ENCODE peak calls at places on chromosomes 11 and 22, in five cellular contexts. A, W, O, M and F are unnamed samples. For H3K4me1, the result is how much of the 10 kb centered on the place peaks cover.

GRCh38 chr11:103636232-103636631 is 400.2 kb upstream of the DDI1 start:
- DNase-seq in A (no peak), W (no peak), O (no peak), M (no peak), F (no peak)

GRCh38 chr22:29799217-29799680 is 32.1 kb downstream of the UQCR10 start:
- DNase-seq in A (no peak), W (no peak), O (peak), M (peak), F (peak)

GRCh38 chr11:8098361-8098760 is 17.4 kb downstream of the TUB start:
- DNase-seq in A (no peak), W (no peak), O (no peak), M (no peak), F (no peak)

GRCh38 chr11:47631473-47631872 is 10.9 kb downstream of the MTCH2 start:
- DNase-seq in A (no peak), W (no peak), O (no peak), M (no peak), F (no peak)

GRCh38 chr22:32904044-32904443 is 102.5 kb downstream of the TIMP3 start:
- DNase-seq in A (peak), W (no peak), O (no peak), M (no peak), F (no peak)

GRCh38 chr11:76664578-76665061 is 5.9 kb downstream of the LRRC32 start:
- DNase-seq in A (no peak), W (no peak), O (peak), M (peak), F (no peak)

GRCh38 chr11:46865340-46865739 is 19.3 kb upstream of the CKAP5 start:
- DNase-seq in A (no peak), W (no peak), O (no peak), M (no peak), F (no peak)

GRCh38 chr11:64223001-64223651 is 2.9 kb downstream of the TRPT1 start:
- DNase-seq in A (no peak), W (no peak), O (peak), M (no peak), F (peak)

GRCh38 chr11:70204466-70204799 is 1.3 kb downstream of the FADD start:
- DNase-seq in A (no peak), W (no peak), O (no peak), M (no peak), F (no peak)

GRCh38 chr11:69683764-69684333 is 8.7 kb upstream of the LTO1 start:
- DNase-seq in A (peak), W (no peak), O (no peak), M (peak), F (peak)

GRCh38 chr11:2655834-2656622 is 43.8 kb downstream of the KCNQ1OT1 start:
- DNase-seq in A (no peak), W (no peak), O (no peak), M (peak), F (no peak)

GRCh38 chr11:104623518-104623917 is 274.7 kb downstream of the CASP12 start:
- DNase-seq in A (no peak), W (no peak), O (no peak), M (no peak), F (no peak)

GRCh38 chr11:58919561-58919960 is 19.7 kb upstream of the GLYATL1 start:
- DNase-seq in A (no peak), W (no peak), O (no peak), M (no peak), F (no peak)

GRCh38 chr11:11808992-11809583 is 32.7 kb upstream of the USP47 start:
- DNase-seq in A (no peak), W (no peak), O (no peak), M (no peak), F (no peak)

GRCh38 chr11:13119361-13119760 is 110.2 kb downstream of the RASSF10 start:
- DNase-seq in A (no peak), W (no peak), O (no peak), M (no peak), F (no peak)

GRCh38 chr11:130246719-130247118 is 68.0 kb downstream of the ZBTB44 start:
- DNase-seq in A (no peak), W (no peak), O (no peak), M (no peak), F (no peak)

GRCh38 chr11:46278387-46279173 is 1.1 kb downstream of the CREB3L1 start:
- DNase-seq in A (peak), W (no peak), O (peak), M (peak), F (peak)

GRCh38 chr11:113147249-113147648 is 167.1 kb upstream of the TTC12 start:
- DNase-seq in A (peak), W (no peak), O (no peak), M (no peak), F (no peak)

GRCh38 chr11:86500500-86501170 is 125.9 kb downstream of the CCDC81 start:
- DNase-seq in A (no peak), W (no peak), O (no peak), M (no peak), F (no peak)

GRCh38 chr22:21622624-21623401 is 7.0 kb downstream of the YDJC start:
- DNase-seq in A (no peak), W (no peak), O (no peak), M (no peak), F (no peak)

GRCh38 chr11:33475999-33476398 is 218.8 kb downstream of the HIPK3 start:
- DNase-seq in A (no peak), W (no peak), O (no peak), M (no peak), F (peak)

GRCh38 chr11:61791737-61792309 is 576 bp downstream of the TMEM258 start:
- DNase-seq in A (peak), W (no peak), O (peak), M (peak), F (peak)

GRCh38 chr11:104324276-104324675 is 160.3 kb upstream of the PDGFD start:
- DNase-seq in A (no peak), W (no peak), O (no peak), M (no peak), F (no peak)

GRCh38 chr11:78478536-78478935 is 60.9 kb upstream of the GAB2 start:
- DNase-seq in A (no peak), W (no peak), O (no peak), M (no peak), F (no peak)

GRCh38 chr11:16606784-16607674 is 131.4 kb upstream of the C11orf58 start:
- DNase-seq in A (peak), W (no peak), O (peak), M (no peak), F (peak)

GRCh38 chr11:78549624-78550409 is 24.8 kb downstream of the NARS2 start:
- DNase-seq in A (peak), W (no peak), O (no peak), M (no peak), F (no peak)

GRCh38 chr11:66915866-66916265 is 42.3 kb downstream of the PC start:
- DNase-seq in A (no peak), W (no peak), O (no peak), M (no peak), F (no peak)

DNA sequence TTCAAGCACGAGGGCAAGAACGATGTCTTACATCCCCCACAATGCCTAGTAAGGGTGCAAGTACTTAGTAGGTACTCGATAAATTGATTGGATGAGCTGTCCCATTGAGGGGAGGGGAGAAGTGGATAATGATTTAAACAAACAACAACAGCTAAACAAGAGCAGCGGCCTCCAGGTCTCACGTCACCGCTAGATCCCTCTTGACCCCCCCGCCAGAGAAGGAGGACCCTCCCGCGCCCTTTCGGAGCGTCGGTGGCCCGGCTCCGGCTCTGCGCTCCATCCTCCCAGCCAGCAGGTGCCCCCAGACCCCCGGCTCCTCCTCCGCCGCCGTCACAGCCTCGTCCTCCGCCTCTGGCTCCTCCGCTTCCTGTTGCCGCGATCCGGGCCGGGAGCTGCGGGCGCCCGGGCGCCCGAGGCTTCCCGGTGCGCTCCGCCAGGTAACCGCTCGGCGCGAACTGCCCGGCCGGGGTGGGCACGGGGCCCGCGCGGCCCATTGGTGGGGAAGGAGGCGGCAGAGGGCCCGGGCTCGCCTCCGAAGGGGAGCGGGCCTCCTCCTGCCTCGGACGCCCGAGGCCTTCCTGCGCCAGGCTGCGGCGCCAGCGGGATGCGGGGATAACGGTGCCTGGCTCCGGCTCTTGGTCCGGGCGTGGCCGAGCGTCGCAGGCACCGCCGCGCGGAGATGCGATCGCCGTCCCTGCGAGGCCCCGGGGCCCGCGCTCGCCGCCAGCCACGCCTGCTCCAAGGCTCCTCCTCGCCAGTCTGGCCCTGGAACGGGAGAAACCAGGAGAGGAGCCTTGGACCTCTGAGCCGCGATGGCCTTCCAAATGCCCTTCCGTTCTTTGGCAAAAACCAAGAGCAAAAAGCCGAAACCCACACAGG is at the start of gene TLCD5:
- DNase-seq in A (peak), W (no peak), O (peak), M (peak), F (peak)
- H3K27ac ChIP-seq in A (peak), W (peak), O (peak), M (peak), F (peak)

GRCh38 chr22:27750866-27751265 is 50.7 kb downstream of the MN1 start:
- DNase-seq in A (no peak), W (no peak), O (no peak), M (no peak), F (no peak)

GRCh38 chr22:27751277-27752070 is 50.1 kb downstream of the MN1 start:
- DNase-seq in A (no peak), W (no peak), O (no peak), M (no peak), F (no peak)

GRCh38 chr22:27754247-27754887 is 47.2 kb downstream of the MN1 start:
- DNase-seq in A (no peak), W (no peak), O (no peak), M (no peak), F (peak)

GRCh38 chr22:27752771-27753170 is 48.8 kb downstream of the MN1 start:
- DNase-seq in A (no peak), W (no peak), O (peak), M (no peak), F (peak)

GRCh38 chr22:27752141-27752540 is 49.4 kb downstream of the MN1 start:
- DNase-seq in A (no peak), W (no peak), O (no peak), M (no peak), F (no peak)
- H3K4me1 ChIP-seq in A (under half), W (under half), O (under half), M (under half), F (under half)

GRCh38 chr11:101584651-101585050 is 844 bp upstream of the TRPC6 start:
- DNase-seq in A (no peak), W (no peak), O (no peak), M (no peak), F (no peak)

GRCh38 chr11:101582242-101583052 is 1.4 kb downstream of the TRPC6 start:
- DNase-seq in A (peak), W (no peak), O (peak), M (no peak), F (peak)

GRCh38 chr11:101586965-101587364 is 3.2 kb upstream of the TRPC6 start:
- DNase-seq in A (no peak), W (no peak), O (no peak), M (no peak), F (no peak)

GRCh38 chr11:101584129-101584515 is 315 bp upstream of the TRPC6 start:
- DNase-seq in A (no peak), W (no peak), O (no peak), M (no peak), F (no peak)

GRCh38 chr11:101583180-101584128 is at the start of gene TRPC6:
- DNase-seq in A (peak), W (no peak), O (peak), M (no peak), F (peak)
- H3K27ac ChIP-seq in A (no peak), W (no peak), O (no peak), M (peak), F (no peak)

GRCh38 chr22:24145446-24146189 is 35.7 kb upstream of the SUSD2 start:
- DNase-seq in A (no peak), W (no peak), O (no peak), M (no peak), F (no peak)
- H3K4me1 ChIP-seq in A (under half), W (under half), O (under half), M (under half), F (under half)

DNA sequence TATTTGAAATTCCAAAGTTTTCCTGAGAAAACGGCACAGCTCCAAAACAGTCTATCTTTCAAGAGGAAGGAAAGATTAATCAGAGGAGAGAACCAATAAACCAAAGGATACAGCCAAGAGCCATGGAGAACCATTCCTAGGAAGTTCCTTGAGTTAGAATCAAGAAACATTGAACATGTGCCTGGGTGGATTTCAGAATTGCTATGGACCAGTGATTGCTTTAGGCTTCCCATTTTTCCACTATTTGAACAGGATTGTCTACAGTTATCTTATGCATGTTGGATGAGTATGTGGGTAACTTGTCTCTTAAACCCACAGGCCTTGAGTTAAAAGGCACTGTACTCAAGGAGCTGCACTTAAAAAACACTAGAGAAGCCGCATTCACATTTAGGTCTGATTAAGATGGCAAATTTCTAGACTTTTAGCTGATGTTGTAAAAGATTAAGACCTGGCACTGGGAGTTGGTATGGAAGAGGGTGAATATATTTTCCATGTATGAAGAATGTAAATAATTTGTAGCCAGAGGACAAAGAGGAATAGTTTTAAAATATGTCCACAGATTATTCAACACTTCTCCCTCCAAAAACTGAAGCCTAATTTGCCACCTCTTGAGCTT is 11.2 kb upstream of the DEUP1 start:
- DNase-seq in A (no peak), W (no peak), O (no peak), M (no peak), F (no peak)
- H3K27ac ChIP-seq in A (no peak), W (no peak), O (no peak), M (no peak), F (no peak)

GRCh38 chr11:126338346-126339055 is 17.0 kb upstream of the ST3GAL4 start:
- DNase-seq in A (no peak), W (no peak), O (peak), M (no peak), F (no peak)

GRCh38 chr11:126337472-126338241 is 17.8 kb upstream of the ST3GAL4 start:
- DNase-seq in A (no peak), W (no peak), O (peak), M (no peak), F (peak)

GRCh38 chr11:126336646-126337045 is 18.8 kb upstream of the ST3GAL4 start:
- DNase-seq in A (peak), W (no peak), O (peak), M (no peak), F (peak)

GRCh38 chr11:126336065-126336464 is 19.4 kb upstream of the ST3GAL4 start:
- DNase-seq in A (no peak), W (no peak), O (peak), M (no peak), F (peak)

DNA sequence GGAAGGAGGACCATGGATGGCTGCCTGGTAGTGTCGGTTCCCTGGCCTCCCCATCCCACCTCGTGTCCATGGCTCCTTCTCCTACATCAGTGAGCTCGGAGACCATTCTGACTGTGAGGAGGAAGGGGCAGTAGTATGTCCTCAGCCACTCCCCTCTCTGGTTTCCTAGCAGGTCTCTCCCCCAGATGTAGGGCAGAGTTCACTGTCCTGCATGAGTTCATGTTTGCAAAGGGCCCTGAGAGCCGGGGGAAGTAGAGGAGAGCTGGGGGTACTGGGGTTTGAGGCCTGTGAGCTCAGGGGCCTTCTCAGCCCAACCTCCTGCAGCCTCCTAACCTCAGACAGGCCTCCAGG is 18.4 kb upstream of the ST3GAL4 start:
- DNase-seq in A (no peak), W (no peak), O (no peak), M (no peak), F (no peak)
- H3K4me1 ChIP-seq in A (under half), W (under half), O (under half), M (under half), F (under half)